ENCODE peak calls at places on chromosomes 1 and 21, in four cellular contexts. C is mammary epithelial cell, H is IMR-90, L is colonic mucosa. R is an unnamed sample.

GRCh38 chr1:229323205-229323604 is 19.6 kb downstream of the CCSAP start:
- DNase-seq in C (no peak), H (peak; percentile 44), L (no peak), R (no peak)

GRCh38 chr1:2801535-2802291 is at the start of gene TTC34:
- DNase-seq in L (peak; percentile 27), C (no peak), H (no peak), R (peak; percentile 71)

GRCh38 chr1:204254031-204254661 is 40.4 kb upstream of the GOLT1A start:
- DNase-seq in C (peak; percentile 43), H (peak; percentile 73), L (peak; percentile 42), R (peak; percentile 86)

GRCh38 chr1:219092206-219092605 is 81.5 kb upstream of the LYPLAL1 start:
- DNase-seq in C (peak; percentile 8), L (no peak), H (peak; percentile 65), R (no peak)

GRCh38 chr1:40825430-40825778 is 36.8 kb downstream of the CITED4 start:
- DNase-seq in H (no peak), L (no peak), C (no peak), R (no peak)

GRCh38 chr1:45913183-45913924 is 109.9 kb downstream of the MAST2 start:
- DNase-seq in L (peak; percentile 81), H (peak; percentile 96), C (peak; percentile 89), R (no peak)

GRCh38 chr1:17438176-17438976 is 1.1 kb downstream of the RCC2 start:
- DNase-seq in C (peak; percentile 54), L (peak; percentile 82), H (peak; percentile 36), R (peak; percentile 91)

GRCh38 chr1:206649261-206649660 is 13.9 kb downstream of the DYRK3 start:
- DNase-seq in C (no peak), H (no peak), L (no peak), R (no peak)

GRCh38 chr1:110235181-110235838 is 25.2 kb downstream of the KCNC4 start:
- DNase-seq in C (no peak), H (no peak), L (no peak), R (peak; percentile 49)

GRCh38 chr1:226704169-226704921 is 34.7 kb downstream of the ITPKB start:
- DNase-seq in H (no peak), L (no peak), C (no peak), R (no peak)

GRCh38 chr1:23421752-23422312 is 2.7 kb downstream of the TCEA3 start:
- DNase-seq in H (peak; percentile 90), C (no peak), L (peak; percentile 65), R (no peak)

GRCh38 chr1:109993885-109994284 is 9.3 kb downstream of the AHCYL1 start:
- DNase-seq in H (peak; percentile 39), C (no peak), L (peak; percentile 51), R (no peak)

GRCh38 chr1:23936481-23937176 is 23.0 kb upstream of the PNRC2 start:
- DNase-seq in C (no peak), L (no peak), H (no peak), R (no peak)

GRCh38 chr1:219422811-219423598 is 189.9 kb downstream of the ZC3H11B start:
- DNase-seq in L (no peak), C (peak; percentile 12), H (peak; percentile 89), R (no peak)

GRCh38 chr21:44421901-44422840 is 33.1 kb upstream of the LRRC3 start:
- DNase-seq in C (no peak), H (no peak), L (no peak), R (peak; percentile 42)

DNA sequence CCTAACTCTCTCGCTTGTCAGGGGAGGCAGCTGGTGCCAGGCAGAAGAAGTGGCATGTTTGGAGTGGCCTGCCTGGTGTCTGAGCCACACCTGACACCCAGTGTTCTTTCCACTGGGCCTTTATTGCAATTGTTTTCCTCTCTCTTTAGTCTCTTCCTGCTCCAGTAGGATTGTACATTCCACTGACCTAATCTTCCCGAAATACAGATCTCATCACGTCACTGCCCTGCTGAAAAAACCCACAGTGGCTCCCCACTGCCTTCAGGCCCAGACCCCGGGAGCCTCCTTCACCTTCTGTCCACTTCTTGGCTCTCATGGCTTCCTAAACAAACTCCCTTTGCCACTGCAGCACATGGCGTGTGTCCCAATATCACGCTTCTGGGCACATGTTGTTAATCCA is 25.2 kb upstream of the ATP5PO start:
- DNase-seq in H (peak; percentile 48), C (no peak), L (no peak), R (no peak)
- H3K4me1 ChIP-seq in H (peaks cover 5% of the 10 kb centered on the region), C (peaks cover under 1% of the 10 kb centered on the region), L (no peaks in the 10 kb centered on the region), R (peaks cover 3% of the 10 kb centered on the region)

DNA sequence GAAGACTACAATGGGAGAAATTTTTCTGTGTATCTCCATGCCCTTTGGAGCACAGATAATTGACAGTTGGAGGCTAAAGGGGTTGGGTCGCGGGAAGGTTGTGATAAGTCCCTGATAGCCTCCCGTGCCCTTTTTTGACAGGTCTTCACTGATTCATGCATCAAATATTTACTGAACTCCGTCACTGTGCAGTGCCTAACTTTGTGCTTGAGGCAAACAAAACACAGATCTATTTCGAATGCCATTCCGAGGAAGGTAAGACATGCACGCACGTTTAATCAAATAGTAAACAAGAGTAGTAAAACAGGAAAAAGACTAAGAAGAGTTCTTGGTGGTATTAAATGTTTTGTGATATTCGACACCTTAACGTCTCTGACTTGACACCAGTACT is 494 bp upstream of the PIP5K1A start:
- DNase-seq in L (peak; percentile 42), C (no peak), H (no peak), R (no peak)
- TF ChIP-seq CTCF in L (no peak), C (no peak), H (no peak), R (no peak)

DNA sequence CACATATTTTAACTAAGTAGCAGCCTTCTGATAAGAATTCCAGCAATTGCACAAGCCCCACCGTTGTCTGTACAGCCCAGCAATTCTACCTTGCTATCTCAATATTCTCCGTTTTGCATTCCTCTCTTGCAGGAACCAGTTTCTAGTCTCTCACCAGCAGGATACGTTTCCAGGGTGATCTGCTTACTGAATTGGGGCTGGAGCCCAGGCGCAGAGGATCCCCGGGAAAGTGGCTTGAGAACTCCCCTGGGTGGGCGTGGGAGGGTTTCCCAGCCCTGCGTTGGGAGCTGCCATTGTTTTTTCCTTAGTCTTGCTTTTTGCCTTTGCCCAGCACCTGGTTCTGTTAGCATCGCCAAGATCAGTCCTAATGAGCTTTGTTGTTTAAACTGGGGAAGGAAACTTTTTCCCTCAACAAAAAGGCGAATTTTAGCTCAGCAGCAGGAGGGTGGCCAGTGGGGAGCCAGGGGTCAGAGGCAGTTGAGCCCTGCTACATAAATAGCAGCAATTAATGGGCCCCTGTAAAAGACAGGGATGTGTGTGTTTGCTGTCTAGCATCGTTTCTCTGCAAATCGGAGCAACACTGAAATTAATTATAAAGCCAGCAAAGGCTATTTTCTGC is 36.4 kb downstream of the HUNK start:
- DNase-seq in L (no peak), C (no peak), H (peak; percentile 17), R (no peak)
- H3K9ac ChIP-seq in L (no peak overlapping the region), C (no peak overlapping the region), H (no peak overlapping the region), R (no peak overlapping the region)

GRCh38 chr1:37475380-37476086 is 1.2 kb downstream of the ZC3H12A start:
- DNase-seq in L (no peak), H (no peak), C (no peak), R (peak; percentile 75)

GRCh38 chr1:37472994-37473393 is 1.4 kb upstream of the ZC3H12A start:
- DNase-seq in H (no peak), L (no peak), C (no peak), R (no peak)

GRCh38 chr1:37473431-37474050 is 839 bp upstream of the ZC3H12A start:
- DNase-seq in H (no peak), C (no peak), L (peak; percentile 56), R (no peak)

GRCh38 chr1:37474697-37475379 is 458 bp downstream of the ZC3H12A start:
- DNase-seq in L (no peak), H (no peak), C (no peak), R (peak; percentile 88)

DNA sequence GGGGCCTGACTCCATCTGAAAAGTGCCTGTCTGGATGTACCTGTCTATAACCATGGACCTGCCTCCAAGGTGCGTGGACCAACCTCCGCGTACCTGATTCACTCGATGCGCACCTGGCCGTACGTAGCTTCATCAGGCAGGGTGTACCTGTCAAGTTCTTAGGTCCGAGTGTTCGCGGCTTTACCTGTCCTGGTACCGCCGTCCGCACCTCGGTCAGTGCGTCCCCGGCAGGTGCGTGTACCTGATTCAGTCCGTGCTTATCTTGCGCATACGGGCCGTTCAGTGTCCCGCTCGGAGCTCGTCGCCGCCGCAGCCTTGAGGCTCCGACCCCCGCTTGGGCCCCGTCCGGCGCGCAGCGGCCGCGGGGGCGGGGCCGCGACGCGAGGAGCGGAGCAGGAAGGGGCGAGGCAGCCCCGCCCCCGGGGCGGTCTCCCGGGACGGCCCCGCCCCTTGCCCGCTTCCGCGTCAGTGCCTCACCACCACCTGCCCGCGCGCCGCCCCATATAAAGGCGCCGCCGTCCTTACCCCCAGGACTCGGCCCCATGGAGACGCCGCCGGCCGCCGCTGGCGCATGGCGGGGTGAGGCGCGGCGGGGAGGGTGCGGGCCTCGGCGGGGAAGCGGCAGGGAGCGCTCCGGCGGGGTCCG is at the start of gene ZC3H12A:
- DNase-seq in C (peak; percentile 92), H (peak; percentile 86), L (peak; percentile 94), R (peak; percentile 98)
- H3K4me1 ChIP-seq in C (peaks cover 62% of the 10 kb centered on the region), H (peaks cover 53% of the 10 kb centered on the region), L (peaks cover 19% of the 10 kb centered on the region), R (peaks cover 63% of the 10 kb centered on the region)

R was measured in kidney.